ENCODE peak calls at places on chromosomes 6 and 20, in five cellular contexts. One of them, this sample, is unnamed.

GRCh38 chr6:44264154-44265002 is 973 bp downstream of the NFKBIE start:
- DNase-seq in thyroid gland: no peak
- DNase-seq in fibroblast of the aortic adventitia: no peak
- DNase-seq in sigmoid colon: no peak
- DNase-seq in AG10803: no peak
- DNase-seq in this sample: no peak

GRCh38 chr20:3934628-3935027 is 45.4 kb downstream of the PANK2 start:
- DNase-seq in thyroid gland: peak; percentile 70
- DNase-seq in fibroblast of the aortic adventitia: no peak
- DNase-seq in sigmoid colon: no peak
- DNase-seq in AG10803: peak; percentile 47
- DNase-seq in this sample: peak; percentile 40

GRCh38 chr6:167543602-167544506 is 219.0 kb downstream of the TTLL2 start:
- DNase-seq in thyroid gland: no peak
- DNase-seq in fibroblast of the aortic adventitia: peak; percentile 0
- DNase-seq in sigmoid colon: peak; percentile 88
- DNase-seq in AG10803: peak; percentile 12
- DNase-seq in this sample: peak; percentile 7

GRCh38 chr6:38088010-38088409 is 268.5 kb downstream of the ZFAND3 start:
- DNase-seq in thyroid gland: no peak
- DNase-seq in fibroblast of the aortic adventitia: no peak
- DNase-seq in sigmoid colon: no peak
- DNase-seq in AG10803: no peak
- DNase-seq in this sample: no peak

GRCh38 chr20:49775229-49775693 is 37.4 kb upstream of the SLC9A8 start:
- DNase-seq in thyroid gland: peak; percentile 29
- DNase-seq in fibroblast of the aortic adventitia: peak; percentile 85
- DNase-seq in sigmoid colon: peak; percentile 72
- DNase-seq in AG10803: peak; percentile 69
- DNase-seq in this sample: peak; percentile 80

GRCh38 chr6:106334646-106335448 is 9.3 kb upstream of the ATG5 start:
- DNase-seq in thyroid gland: peak; percentile 50
- DNase-seq in fibroblast of the aortic adventitia: peak; percentile 68
- DNase-seq in sigmoid colon: peak; percentile 71
- DNase-seq in AG10803: peak; percentile 49
- DNase-seq in this sample: peak; percentile 65

GRCh38 chr6:30888472-30889137 is 4.3 kb downstream of the DDR1 start:
- DNase-seq in thyroid gland: no peak
- DNase-seq in fibroblast of the aortic adventitia: peak; percentile 52
- DNase-seq in sigmoid colon: no peak
- DNase-seq in AG10803: peak; percentile 35
- DNase-seq in this sample: peak; percentile 48

GRCh38 chr20:10603971-10604864 is 69.6 kb downstream of the JAG1 start:
- DNase-seq in thyroid gland: peak; percentile 34
- DNase-seq in fibroblast of the aortic adventitia: peak; percentile 89
- DNase-seq in sigmoid colon: peak; percentile 87
- DNase-seq in AG10803: peak; percentile 94
- DNase-seq in this sample: peak; percentile 91

GRCh38 chr20:46739441-46740213 is 30.2 kb downstream of the SLC2A10 start:
- DNase-seq in thyroid gland: peak; percentile 26
- DNase-seq in fibroblast of the aortic adventitia: no peak
- DNase-seq in sigmoid colon: no peak
- DNase-seq in AG10803: no peak
- DNase-seq in this sample: peak; percentile 56

GRCh38 chr6:111646942-111647341 is 41.3 kb upstream of the TRAF3IP2 start:
- DNase-seq in thyroid gland: no peak
- DNase-seq in fibroblast of the aortic adventitia: peak; percentile 93
- DNase-seq in sigmoid colon: peak; percentile 79
- DNase-seq in AG10803: peak; percentile 88
- DNase-seq in this sample: peak; percentile 87

GRCh38 chr6:142167071-142167470 is 20.0 kb downstream of the VTA1 start:
- DNase-seq in thyroid gland: no peak
- DNase-seq in fibroblast of the aortic adventitia: no peak
- DNase-seq in sigmoid colon: no peak
- DNase-seq in AG10803: no peak
- DNase-seq in this sample: no peak

GRCh38 chr6:36752187-36752885 is 54.7 kb downstream of the RAB44 start:
- DNase-seq in thyroid gland: peak; percentile 73
- DNase-seq in fibroblast of the aortic adventitia: no peak
- DNase-seq in sigmoid colon: no peak
- DNase-seq in AG10803: no peak
- DNase-seq in this sample: no peak

GRCh38 chr6:147127587-147127986 is 76.6 kb upstream of the STXBP5 start:
- DNase-seq in thyroid gland: no peak
- DNase-seq in fibroblast of the aortic adventitia: peak; percentile 40
- DNase-seq in sigmoid colon: no peak
- DNase-seq in AG10803: peak; percentile 3
- DNase-seq in this sample: no peak

GRCh38 chr20:4951299-4951698 is 50.0 kb downstream of the SLC23A2 start:
- DNase-seq in thyroid gland: peak; percentile 53
- DNase-seq in fibroblast of the aortic adventitia: peak; percentile 93
- DNase-seq in sigmoid colon: peak; percentile 71
- DNase-seq in AG10803: peak; percentile 80
- DNase-seq in this sample: peak; percentile 74

GRCh38 chr6:14035448-14035847 is 82.1 kb upstream of the CD83 start:
- DNase-seq in thyroid gland: peak; percentile 73
- DNase-seq in fibroblast of the aortic adventitia: peak; percentile 92
- DNase-seq in sigmoid colon: no peak
- DNase-seq in AG10803: peak; percentile 98
- DNase-seq in this sample: peak; percentile 85

GRCh38 chr6:13935190-13935880 is 10.6 kb downstream of the RNF182 start:
- DNase-seq in thyroid gland: no peak
- DNase-seq in fibroblast of the aortic adventitia: no peak
- DNase-seq in sigmoid colon: no peak
- DNase-seq in AG10803: no peak
- DNase-seq in this sample: no peak

GRCh38 chr6:11459002-11459658 is 78.4 kb upstream of the TMEM170B start:
- DNase-seq in thyroid gland: no peak
- DNase-seq in fibroblast of the aortic adventitia: no peak
- DNase-seq in sigmoid colon: no peak
- DNase-seq in AG10803: no peak
- DNase-seq in this sample: no peak

GRCh38 chr6:117444600-117444999 is 18.9 kb upstream of the ROS1 start:
- DNase-seq in thyroid gland: no peak
- DNase-seq in fibroblast of the aortic adventitia: peak; percentile 61
- DNase-seq in sigmoid colon: no peak
- DNase-seq in AG10803: peak; percentile 91
- DNase-seq in this sample: peak; percentile 82

GRCh38 chr20:34907616-34908469 is 31.4 kb downstream of the ACSS2 start:
- DNase-seq in thyroid gland: peak; percentile 67
- DNase-seq in fibroblast of the aortic adventitia: peak; percentile 89
- DNase-seq in sigmoid colon: no peak
- DNase-seq in AG10803: peak; percentile 86
- DNase-seq in this sample: peak; percentile 97

GRCh38 chr6:157235600-157236039 is 87.7 kb downstream of the TMEM242 start:
- DNase-seq in thyroid gland: peak; percentile 58
- DNase-seq in fibroblast of the aortic adventitia: peak; percentile 47
- DNase-seq in sigmoid colon: peak; percentile 82
- DNase-seq in AG10803: peak; percentile 63
- DNase-seq in this sample: peak; percentile 39

GRCh38 chr6:33156561-33156960 is 35.7 kb downstream of the COL11A2 start:
- DNase-seq in thyroid gland: no peak
- DNase-seq in fibroblast of the aortic adventitia: no peak
- DNase-seq in sigmoid colon: no peak
- DNase-seq in AG10803: no peak
- DNase-seq in this sample: no peak

GRCh38 chr6:90780141-90780540 is 193.3 kb upstream of the MAP3K7 start:
- DNase-seq in thyroid gland: no peak
- DNase-seq in fibroblast of the aortic adventitia: no peak
- DNase-seq in sigmoid colon: no peak
- DNase-seq in AG10803: no peak
- DNase-seq in this sample: no peak

GRCh38 chr6:37058084-37058586 is 52.7 kb downstream of the FGD2 start:
- DNase-seq in thyroid gland: no peak
- DNase-seq in fibroblast of the aortic adventitia: peak; percentile 46
- DNase-seq in sigmoid colon: no peak
- DNase-seq in AG10803: peak; percentile 74
- DNase-seq in this sample: peak; percentile 76

GRCh38 chr6:5204340-5204739 is 56.4 kb downstream of the LYRM4 start:
- DNase-seq in thyroid gland: no peak
- DNase-seq in fibroblast of the aortic adventitia: no peak
- DNase-seq in sigmoid colon: no peak
- DNase-seq in AG10803: no peak
- DNase-seq in this sample: no peak

GRCh38 chr20:34965051-34965450 is 9.4 kb downstream of the MYH7B start:
- DNase-seq in thyroid gland: no peak
- DNase-seq in fibroblast of the aortic adventitia: no peak
- DNase-seq in sigmoid colon: no peak
- DNase-seq in AG10803: no peak
- DNase-seq in this sample: no peak

GRCh38 chr6:51394061-51394460 is 575.4 kb downstream of the TFAP2B start:
- DNase-seq in thyroid gland: no peak
- DNase-seq in fibroblast of the aortic adventitia: no peak
- DNase-seq in sigmoid colon: no peak
- DNase-seq in AG10803: no peak
- DNase-seq in this sample: no peak

GRCh38 chr6:51398064-51398740 is 579.5 kb downstream of the TFAP2B start:
- DNase-seq in thyroid gland: no peak
- DNase-seq in fibroblast of the aortic adventitia: no peak
- DNase-seq in sigmoid colon: no peak
- DNase-seq in AG10803: no peak
- DNase-seq in this sample: no peak

GRCh38 chr6:51396583-51396982 is 577.9 kb downstream of the TFAP2B start:
- DNase-seq in thyroid gland: no peak
- DNase-seq in fibroblast of the aortic adventitia: no peak
- DNase-seq in sigmoid colon: no peak
- DNase-seq in AG10803: no peak
- DNase-seq in this sample: no peak

GRCh38 chr6:51398793-51399192 is 580.1 kb downstream of the TFAP2B start:
- DNase-seq in thyroid gland: no peak
- DNase-seq in fibroblast of the aortic adventitia: no peak
- DNase-seq in sigmoid colon: no peak
- DNase-seq in AG10803: no peak
- DNase-seq in this sample: no peak
- TF ChIP-seq CTCF in thyroid gland: no peak
- TF ChIP-seq CTCF in fibroblast of the aortic adventitia: no peak
- TF ChIP-seq CTCF in sigmoid colon: no peak
- TF ChIP-seq CTCF in AG10803: no peak
- TF ChIP-seq CTCF in this sample: no peak

GRCh38 chr6:137705166-137706064 is 161.6 kb upstream of the TNFAIP3 start:
- DNase-seq in thyroid gland: peak; percentile 67
- DNase-seq in fibroblast of the aortic adventitia: peak; percentile 80
- DNase-seq in sigmoid colon: peak; percentile 74
- DNase-seq in AG10803: peak; percentile 48
- DNase-seq in this sample: peak; percentile 52

GRCh38 chr6:137707038-137707589 is 159.9 kb upstream of the TNFAIP3 start:
- DNase-seq in thyroid gland: no peak
- DNase-seq in fibroblast of the aortic adventitia: no peak
- DNase-seq in sigmoid colon: no peak
- DNase-seq in AG10803: no peak
- DNase-seq in this sample: no peak

GRCh38 chr6:137702791-137703424 is 164.2 kb upstream of the TNFAIP3 start:
- DNase-seq in thyroid gland: no peak
- DNase-seq in fibroblast of the aortic adventitia: peak; percentile 25
- DNase-seq in sigmoid colon: no peak
- DNase-seq in AG10803: no peak
- DNase-seq in this sample: no peak

GRCh38 chr6:137706065-137706422 is 161.0 kb upstream of the TNFAIP3 start:
- DNase-seq in thyroid gland: no peak
- DNase-seq in fibroblast of the aortic adventitia: no peak
- DNase-seq in sigmoid colon: no peak
- DNase-seq in AG10803: no peak
- DNase-seq in this sample: no peak

GRCh38 chr6:137704802-137705165 is 162.3 kb upstream of the TNFAIP3 start:
- DNase-seq in thyroid gland: no peak
- DNase-seq in fibroblast of the aortic adventitia: no peak
- DNase-seq in sigmoid colon: no peak
- DNase-seq in AG10803: no peak
- DNase-seq in this sample: peak; percentile 12
- H3K4me3 ChIP-seq in thyroid gland: no peak overlapping the region
- H3K4me3 ChIP-seq in fibroblast of the aortic adventitia: no peak overlapping the region
- H3K4me3 ChIP-seq in sigmoid colon: no peak overlapping the region
- H3K4me3 ChIP-seq in AG10803: no peak overlapping the region
- H3K4me3 ChIP-seq in this sample: no peak overlapping the region

GRCh38 chr20:63400486-63401210 is 39.5 kb upstream of the CHRNA4 start:
- DNase-seq in thyroid gland: no peak
- DNase-seq in fibroblast of the aortic adventitia: no peak
- DNase-seq in sigmoid colon: no peak
- DNase-seq in AG10803: no peak
- DNase-seq in this sample: no peak
- TF ChIP-seq CTCF in thyroid gland: no peak
- TF ChIP-seq CTCF in fibroblast of the aortic adventitia: no peak
- TF ChIP-seq CTCF in sigmoid colon: no peak
- TF ChIP-seq CTCF in AG10803: no peak
- TF ChIP-seq CTCF in this sample: no peak

GRCh38 chr20:22584630-22584921 is 204 bp upstream of the FOXA2 start:
- DNase-seq in thyroid gland: peak; percentile 77
- DNase-seq in fibroblast of the aortic adventitia: no peak
- DNase-seq in sigmoid colon: no peak
- DNase-seq in AG10803: no peak
- DNase-seq in this sample: no peak

GRCh38 chr20:22583773-22584629 is at the start of gene FOXA2:
- DNase-seq in thyroid gland: peak; percentile 80
- DNase-seq in fibroblast of the aortic adventitia: no peak
- DNase-seq in sigmoid colon: no peak
- DNase-seq in AG10803: no peak
- DNase-seq in this sample: no peak

GRCh38 chr20:22581437-22582385 is 2.7 kb downstream of the FOXA2 start:
- DNase-seq in thyroid gland: no peak
- DNase-seq in fibroblast of the aortic adventitia: no peak
- DNase-seq in sigmoid colon: no peak
- DNase-seq in AG10803: no peak
- DNase-seq in this sample: no peak

GRCh38 chr20:22582960-22583772 is 1.2 kb downstream of the FOXA2 start:
- DNase-seq in thyroid gland: peak; percentile 39
- DNase-seq in fibroblast of the aortic adventitia: no peak
- DNase-seq in sigmoid colon: no peak
- DNase-seq in AG10803: no peak
- DNase-seq in this sample: no peak

DNA sequence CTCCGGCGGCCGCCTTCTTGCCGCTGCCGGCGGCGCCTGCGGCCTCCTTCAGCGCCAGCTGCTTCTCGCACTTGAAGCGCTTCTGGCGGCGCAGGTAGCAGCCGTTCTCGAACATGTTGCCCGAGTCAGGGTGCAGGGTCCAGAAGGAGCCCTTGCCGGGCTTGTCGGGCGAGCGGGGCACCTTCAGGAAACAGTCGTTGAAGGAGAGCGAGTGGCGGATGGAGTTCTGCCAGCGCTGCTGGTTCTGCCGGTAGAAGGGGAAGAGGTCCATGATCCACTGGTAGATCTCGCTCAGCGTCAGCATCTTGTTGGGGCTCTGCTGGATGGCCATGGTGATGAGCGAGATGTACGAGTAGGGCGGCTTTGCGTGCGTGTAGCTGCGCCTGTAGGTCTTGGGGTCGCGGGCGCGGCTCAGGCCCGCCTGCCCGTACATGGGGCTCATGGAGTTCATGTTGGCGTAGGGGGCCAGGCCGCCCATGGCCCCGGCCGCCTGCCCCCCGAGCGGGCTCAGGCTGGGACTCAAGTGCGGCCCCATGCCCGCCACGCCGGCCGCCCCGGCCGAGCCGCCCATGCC is 1.9 kb downstream of the FOXA2 start:
- DNase-seq in thyroid gland: no peak
- DNase-seq in fibroblast of the aortic adventitia: no peak
- DNase-seq in sigmoid colon: no peak
- DNase-seq in AG10803: no peak
- DNase-seq in this sample: no peak
- H3K4me3 ChIP-seq in thyroid gland: no peak overlapping the region
- H3K4me3 ChIP-seq in fibroblast of the aortic adventitia: no peak overlapping the region
- H3K4me3 ChIP-seq in sigmoid colon: no peak overlapping the region
- H3K4me3 ChIP-seq in AG10803: no peak overlapping the region
- H3K4me3 ChIP-seq in this sample: no peak overlapping the region

This sample was measured in foreskin fibroblast.